ENCODE peak calls at places on chromosomes 7 and 10, in nine cellular contexts. F is NCI-H1105; N is fibroblast of the aortic adventitia; R is endothelial cell; C is T-cell; J is activated effector memory CD4-positive, alpha-beta T cell treated with Interleukin-2 at 50 U/mL for 16 hours; B is activated CD8-positive, alpha-beta T cell treated with anti-CD3 and anti-CD28 coated beads for 36 hours; T is activated naive CD4-positive, alpha-beta T cell treated with anti-CD3 and anti-CD28 coated beads, Interleukin-2, amount 50 U/mL, for 16 hours; D is T-helper 2 cell. Q is an unnamed sample.
A peak's percentile ranks its signal among the peaks of the same experiment; 100 is the strongest.

GRCh38 chr7:1432411-1433082 is 26.7 kb downstream of the MICALL2 start:
- DNase-seq in F (peak; percentile 68), N (peak; percentile 51), R (peak; percentile 89), C (peak; percentile 51), J (peak; percentile 63), B (peak; percentile 84), T (peak; percentile 80), D (peak; percentile 69), Q (peak; percentile 57)

GRCh38 chr7:112453505-112454171 is 3.4 kb downstream of the IFRD1 start:
- DNase-seq in F (no peak), N (peak; percentile 76), R (no peak), C (no peak), J (no peak), B (no peak), T (no peak), D (no peak), Q (no peak)

GRCh38 chr10:44724415-44725174 is 186.5 kb upstream of the TMEM72 start:
- DNase-seq in F (no peak), N (peak; percentile 82), R (no peak), C (no peak), J (no peak), B (no peak), T (no peak), D (no peak), Q (no peak)

GRCh38 chr7:139340808-139341057 is 404 bp upstream of the FMC1 start:
- DNase-seq in F (peak; percentile 43), N (no peak), R (no peak), C (no peak), J (no peak), B (no peak), T (peak; percentile 82), D (peak; percentile 69), Q (no peak)

GRCh38 chr10:62794306-62794705 is 10.2 kb upstream of the ADO start:
- DNase-seq in F (no peak), N (peak; percentile 56), R (no peak), C (no peak), J (no peak), B (no peak), T (no peak), D (no peak), Q (no peak)

GRCh38 chr7:13312327-13312726 is 624.9 kb downstream of the ARL4A start:
- DNase-seq in F (no peak), N (no peak), R (no peak), C (no peak), J (no peak), B (peak; percentile 2), T (no peak), D (no peak), Q (peak; percentile 8)

GRCh38 chr7:151115836-151116418 is 29.7 kb downstream of the AGAP3 start:
- DNase-seq in F (no peak), N (no peak), R (no peak), C (no peak), J (no peak), B (peak; percentile 21), T (no peak), D (no peak), Q (no peak)

GRCh38 chr7:129213828-129214227 is 11.0 kb upstream of the AHCYL2 start:
- DNase-seq in F (no peak), N (no peak), R (no peak), C (no peak), J (no peak), B (peak; percentile 44), T (no peak), D (no peak), Q (peak; percentile 72)

GRCh38 chr7:17855202-17855601 is 85.1 kb downstream of the SNX13 start:
- DNase-seq in F (no peak), N (no peak), R (no peak), C (no peak), J (no peak), B (no peak), T (no peak), D (no peak), Q (peak; percentile 6)

GRCh38 chr7:151412318-151412717 is 2.5 kb upstream of the WDR86 start:
- DNase-seq in F (no peak), N (no peak), R (no peak), C (no peak), J (no peak), B (no peak), T (no peak), D (no peak), Q (no peak)

GRCh38 chr10:43691503-43691902 is 42.8 kb upstream of the ZNF32 start:
- DNase-seq in F (no peak), N (peak; percentile 45), R (no peak), C (no peak), J (no peak), B (no peak), T (no peak), D (no peak), Q (no peak)

GRCh38 chr10:42630537-42631134 is 7.7 kb downstream of the ZNF33B start:
- DNase-seq in F (no peak), N (no peak), R (no peak), C (no peak), J (no peak), B (no peak), T (no peak), D (no peak), Q (no peak)

GRCh38 chr10:100972904-100973535 is 3.7 kb downstream of the SEMA4G start:
- DNase-seq in F (no peak), N (no peak), R (no peak), C (no peak), J (no peak), B (no peak), T (no peak), D (no peak), Q (no peak)

GRCh38 chr7:140656548-140657515 is 15.9 kb upstream of the ADCK2 start:
- DNase-seq in F (no peak), N (peak; percentile 60), R (no peak), C (no peak), J (no peak), B (peak; percentile 66), T (peak; percentile 38), D (no peak), Q (no peak)

GRCh38 chr7:92667816-92668540 is 77.8 kb upstream of the FAM133B start:
- DNase-seq in F (no peak), N (peak; percentile 26), R (no peak), C (no peak), J (no peak), B (no peak), T (no peak), D (no peak), Q (no peak)

GRCh38 chr10:113879691-113880090 is 25.2 kb downstream of the NHLRC2 start:
- DNase-seq in F (no peak), N (no peak), R (no peak), C (no peak), J (no peak), B (no peak), T (no peak), D (no peak), Q (no peak)

GRCh38 chr10:14971867-14972448 is 12.8 kb downstream of the MEIG1 start:
- DNase-seq in F (no peak), N (peak; percentile 10), R (peak; percentile 65), C (no peak), J (peak; percentile 33), B (peak; percentile 76), T (peak; percentile 61), D (no peak), Q (no peak)

GRCh38 chr10:79391231-79392019 is 44.2 kb downstream of the PPIF start:
- DNase-seq in F (no peak), N (peak; percentile 34), R (peak; percentile 1), C (no peak), J (no peak), B (no peak), T (no peak), D (peak; percentile 5), Q (no peak)

GRCh38 chr7:90836937-90837336 is 240.8 kb downstream of the CDK14 start:
- DNase-seq in F (no peak), N (peak; percentile 41), R (no peak), C (no peak), J (no peak), B (no peak), T (no peak), D (no peak), Q (no peak)

GRCh38 chr7:116210345-116211005 is at the start of gene TES:
- DNase-seq in F (peak; percentile 55), N (peak; percentile 35), R (peak; percentile 76), C (peak; percentile 35), J (peak; percentile 52), B (peak; percentile 72), T (peak; percentile 70), D (peak; percentile 31), Q (no peak)

GRCh38 chr10:106705576-106706526 is 458.7 kb downstream of the SORCS1 start:
- DNase-seq in F (peak; percentile 26), N (peak; percentile 45), R (peak; percentile 77), C (no peak), J (no peak), B (peak; percentile 51), T (no peak), D (no peak), Q (peak; percentile 75)

GRCh38 chr7:130154131-130154500 is 51.1 kb downstream of the TMEM209 start:
- DNase-seq in F (no peak), N (no peak), R (peak; percentile 7), C (no peak), J (no peak), B (no peak), T (no peak), D (no peak), Q (no peak)

GRCh38 chr7:101164071-101164840 is 1.1 kb downstream of the VGF start:
- DNase-seq in F (no peak), N (peak; percentile 62), R (peak; percentile 61), C (no peak), J (no peak), B (no peak), T (no peak), D (no peak), Q (no peak)

GRCh38 chr7:1192171-1192676 is 32.2 kb upstream of the ZFAND2A start:
- DNase-seq in F (no peak), N (peak; percentile 69), R (peak; percentile 46), C (no peak), J (no peak), B (peak; percentile 52), T (no peak), D (no peak), Q (no peak)

GRCh38 chr10:52491246-52492000 is 177.3 kb downstream of the DKK1 start:
- DNase-seq in F (no peak), N (peak; percentile 46), R (no peak), C (no peak), J (no peak), B (no peak), T (no peak), D (no peak), Q (no peak)

Q was measured in SK-N-DZ.